ENCODE peak calls at places on chromosomes 3 and 15, in ten cellular contexts. One of them, this sample, is unnamed. For H3K4me1, the result is how much of the 10 kb centered on the place peaks cover.

GRCh38 chr3:133437391-133438093 is 37.7 kb downstream of the BFSP2 start:
- DNase-seq in uterus: peak
- DNase-seq in testis: no peak
- DNase-seq in H1: no peak
- DNase-seq in prostate gland: no peak
- DNase-seq in Peyer's patch: no peak
- DNase-seq in right lobe of liver: no peak
- DNase-seq in ovary: no peak
- DNase-seq in A549: peak
- DNase-seq in breast epithelium: no peak
- DNase-seq in this sample: peak

GRCh38 chr15:90266485-90266884 is 1.0 kb downstream of the NGRN start:
- DNase-seq in uterus: no peak
- DNase-seq in testis: no peak
- DNase-seq in H1: no peak
- DNase-seq in prostate gland: no peak
- DNase-seq in Peyer's patch: no peak
- DNase-seq in right lobe of liver: no peak
- DNase-seq in ovary: peak
- DNase-seq in A549: no peak
- DNase-seq in breast epithelium: no peak
- DNase-seq in this sample: peak

GRCh38 chr15:39555885-39556284 is 25.0 kb upstream of the THBS1 start:
- DNase-seq in uterus: no peak
- DNase-seq in testis: no peak
- DNase-seq in H1: no peak
- DNase-seq in prostate gland: no peak
- DNase-seq in Peyer's patch: no peak
- DNase-seq in right lobe of liver: no peak
- DNase-seq in ovary: no peak
- DNase-seq in A549: no peak
- DNase-seq in breast epithelium: no peak
- DNase-seq in this sample: no peak

GRCh38 chr3:197031315-197032285 is 2.0 kb upstream of the MELTF start:
- DNase-seq in uterus: peak
- DNase-seq in testis: peak
- DNase-seq in H1: no peak
- DNase-seq in prostate gland: peak
- DNase-seq in Peyer's patch: peak
- DNase-seq in right lobe of liver: peak
- DNase-seq in ovary: peak
- DNase-seq in A549: peak
- DNase-seq in breast epithelium: peak
- DNase-seq in this sample: peak

GRCh38 chr3:24048843-24049242 is 103.8 kb downstream of the NR1D2 start:
- DNase-seq in uterus: no peak
- DNase-seq in testis: no peak
- DNase-seq in H1: no peak
- DNase-seq in prostate gland: no peak
- DNase-seq in Peyer's patch: no peak
- DNase-seq in right lobe of liver: no peak
- DNase-seq in ovary: no peak
- DNase-seq in A549: no peak
- DNase-seq in breast epithelium: no peak
- DNase-seq in this sample: no peak

GRCh38 chr3:129616713-129617112 is 10.2 kb upstream of the PLXND1 start:
- DNase-seq in uterus: peak
- DNase-seq in testis: no peak
- DNase-seq in H1: no peak
- DNase-seq in prostate gland: no peak
- DNase-seq in Peyer's patch: no peak
- DNase-seq in right lobe of liver: peak
- DNase-seq in ovary: peak
- DNase-seq in A549: no peak
- DNase-seq in breast epithelium: no peak
- DNase-seq in this sample: peak

GRCh38 chr3:183812746-183813445 is 12.5 kb downstream of the MAP6D1 start:
- DNase-seq in uterus: no peak
- DNase-seq in testis: no peak
- DNase-seq in H1: no peak
- DNase-seq in prostate gland: peak
- DNase-seq in Peyer's patch: no peak
- DNase-seq in right lobe of liver: no peak
- DNase-seq in ovary: no peak
- DNase-seq in A549: no peak
- DNase-seq in breast epithelium: peak
- DNase-seq in this sample: no peak

GRCh38 chr15:62835351-62835750 is 207.2 kb upstream of the TPM1 start:
- DNase-seq in uterus: no peak
- DNase-seq in testis: no peak
- DNase-seq in H1: no peak
- DNase-seq in prostate gland: no peak
- DNase-seq in Peyer's patch: no peak
- DNase-seq in right lobe of liver: peak
- DNase-seq in ovary: no peak
- DNase-seq in A549: no peak
- DNase-seq in breast epithelium: peak
- DNase-seq in this sample: peak

GRCh38 chr3:130935761-130936160 is 41.9 kb downstream of the ATP2C1 start:
- DNase-seq in uterus: no peak
- DNase-seq in testis: no peak
- DNase-seq in H1: no peak
- DNase-seq in prostate gland: no peak
- DNase-seq in Peyer's patch: no peak
- DNase-seq in right lobe of liver: no peak
- DNase-seq in ovary: no peak
- DNase-seq in A549: no peak
- DNase-seq in breast epithelium: no peak
- DNase-seq in this sample: no peak

GRCh38 chr3:127339016-127339415 is 51.2 kb upstream of the PRR20G start:
- DNase-seq in uterus: no peak
- DNase-seq in testis: no peak
- DNase-seq in H1: no peak
- DNase-seq in prostate gland: no peak
- DNase-seq in Peyer's patch: no peak
- DNase-seq in right lobe of liver: no peak
- DNase-seq in ovary: no peak
- DNase-seq in A549: no peak
- DNase-seq in breast epithelium: no peak
- DNase-seq in this sample: no peak

GRCh38 chr15:93929375-93930094 is 301.8 kb upstream of the MCTP2 start:
- DNase-seq in uterus: peak
- DNase-seq in testis: peak
- DNase-seq in H1: peak
- DNase-seq in prostate gland: no peak
- DNase-seq in Peyer's patch: no peak
- DNase-seq in right lobe of liver: no peak
- DNase-seq in ovary: peak
- DNase-seq in A549: no peak
- DNase-seq in breast epithelium: peak
- DNase-seq in this sample: peak

GRCh38 chr3:50088725-50089602 is at the start of gene RBM5:
- DNase-seq in uterus: peak
- DNase-seq in testis: peak
- DNase-seq in H1: peak
- DNase-seq in prostate gland: peak
- DNase-seq in Peyer's patch: peak
- DNase-seq in right lobe of liver: peak
- DNase-seq in ovary: peak
- DNase-seq in A549: peak
- DNase-seq in breast epithelium: peak
- DNase-seq in this sample: peak
- TF ChIP-seq POLR2A in uterus: peak
- TF ChIP-seq POLR2A in testis: no peak
- TF ChIP-seq POLR2A in H1: no peak
- TF ChIP-seq POLR2A in prostate gland: peak
- TF ChIP-seq POLR2A in Peyer's patch: peak
- TF ChIP-seq POLR2A in right lobe of liver: peak
- TF ChIP-seq POLR2A in ovary: peak
- TF ChIP-seq POLR2A in A549: peak
- TF ChIP-seq POLR2A in breast epithelium: peak
- TF ChIP-seq POLR2A in this sample: peak

DNA sequence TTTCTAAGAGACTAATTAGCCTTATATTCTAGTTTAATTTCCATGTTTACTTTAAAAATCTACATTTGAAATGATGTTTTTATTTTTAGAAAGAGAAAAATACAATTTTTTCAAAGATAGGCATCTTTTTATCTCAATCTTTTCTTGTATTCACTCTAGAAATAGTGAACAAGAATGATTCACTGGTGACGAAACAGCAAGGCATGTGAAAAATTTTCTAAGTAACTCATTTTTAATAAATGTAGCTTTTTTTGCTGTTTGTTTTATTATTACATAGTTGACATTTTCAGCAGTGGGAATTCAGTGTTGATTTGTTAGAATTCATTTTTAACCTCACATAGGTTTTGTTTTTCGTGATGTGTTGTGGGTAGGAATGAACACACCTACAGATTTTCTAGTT is 1226.4 kb downstream of the NSUN3 start:
- DNase-seq in uterus: no peak
- DNase-seq in testis: no peak
- DNase-seq in H1: no peak
- DNase-seq in prostate gland: no peak
- DNase-seq in Peyer's patch: no peak
- DNase-seq in right lobe of liver: no peak
- DNase-seq in ovary: no peak
- DNase-seq in A549: no peak
- DNase-seq in breast epithelium: no peak
- DNase-seq in this sample: no peak
- H3K4me1 ChIP-seq in uterus: under half
- H3K4me1 ChIP-seq in testis: under half
- H3K4me1 ChIP-seq in H1: under half
- H3K4me1 ChIP-seq in prostate gland: under half
- H3K4me1 ChIP-seq in Peyer's patch: under half
- H3K4me1 ChIP-seq in right lobe of liver: under half
- H3K4me1 ChIP-seq in ovary: under half
- H3K4me1 ChIP-seq in A549: under half
- H3K4me1 ChIP-seq in breast epithelium: under half
- H3K4me1 ChIP-seq in this sample: under half

GRCh38 chr3:188154758-188155574 is 1.0 kb downstream of the LPP start:
- DNase-seq in uterus: peak
- DNase-seq in testis: no peak
- DNase-seq in H1: no peak
- DNase-seq in prostate gland: no peak
- DNase-seq in Peyer's patch: no peak
- DNase-seq in right lobe of liver: no peak
- DNase-seq in ovary: peak
- DNase-seq in A549: no peak
- DNase-seq in breast epithelium: no peak
- DNase-seq in this sample: no peak
- TF ChIP-seq POLR2A in uterus: no peak
- TF ChIP-seq POLR2A in testis: no peak
- TF ChIP-seq POLR2A in H1: no peak
- TF ChIP-seq POLR2A in prostate gland: no peak
- TF ChIP-seq POLR2A in Peyer's patch: no peak
- TF ChIP-seq POLR2A in right lobe of liver: no peak
- TF ChIP-seq POLR2A in ovary: no peak
- TF ChIP-seq POLR2A in A549: no peak
- TF ChIP-seq POLR2A in breast epithelium: no peak
- TF ChIP-seq POLR2A in this sample: no peak

GRCh38 chr3:190532626-190533155 is 18.8 kb downstream of the IL1RAP start:
- DNase-seq in uterus: no peak
- DNase-seq in testis: no peak
- DNase-seq in H1: no peak
- DNase-seq in prostate gland: no peak
- DNase-seq in Peyer's patch: no peak
- DNase-seq in right lobe of liver: no peak
- DNase-seq in ovary: no peak
- DNase-seq in A549: no peak
- DNase-seq in breast epithelium: no peak
- DNase-seq in this sample: no peak

GRCh38 chr3:190524942-190525341 is 11.1 kb downstream of the IL1RAP start:
- DNase-seq in uterus: no peak
- DNase-seq in testis: no peak
- DNase-seq in H1: no peak
- DNase-seq in prostate gland: no peak
- DNase-seq in Peyer's patch: no peak
- DNase-seq in right lobe of liver: no peak
- DNase-seq in ovary: no peak
- DNase-seq in A549: no peak
- DNase-seq in breast epithelium: no peak
- DNase-seq in this sample: no peak

GRCh38 chr3:190526787-190527767 is 13.2 kb downstream of the IL1RAP start:
- DNase-seq in uterus: no peak
- DNase-seq in testis: no peak
- DNase-seq in H1: no peak
- DNase-seq in prostate gland: no peak
- DNase-seq in Peyer's patch: no peak
- DNase-seq in right lobe of liver: no peak
- DNase-seq in ovary: no peak
- DNase-seq in A549: no peak
- DNase-seq in breast epithelium: no peak
- DNase-seq in this sample: no peak

GRCh38 chr3:190531406-190531805 is 17.5 kb downstream of the IL1RAP start:
- DNase-seq in uterus: no peak
- DNase-seq in testis: no peak
- DNase-seq in H1: no peak
- DNase-seq in prostate gland: no peak
- DNase-seq in Peyer's patch: no peak
- DNase-seq in right lobe of liver: no peak
- DNase-seq in ovary: no peak
- DNase-seq in A549: no peak
- DNase-seq in breast epithelium: no peak
- DNase-seq in this sample: no peak

DNA sequence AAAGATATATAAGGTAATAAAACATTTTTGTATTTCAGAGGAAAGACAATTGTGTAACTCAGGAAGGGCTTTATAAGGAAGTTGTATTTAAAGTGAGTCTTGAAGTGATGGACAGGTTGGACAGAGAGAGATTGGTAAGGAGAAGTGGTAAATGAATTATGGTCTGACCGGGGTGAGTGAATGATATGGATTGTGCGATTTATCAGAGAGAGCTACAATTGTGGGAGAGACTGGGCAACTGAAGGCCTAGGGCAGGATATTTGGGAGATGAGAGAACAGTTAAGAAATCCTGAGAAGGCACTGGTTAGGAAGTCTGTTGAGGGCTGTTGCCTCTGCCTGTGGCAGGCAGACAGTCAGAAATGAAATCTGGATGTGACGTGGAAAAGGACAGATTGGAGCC is 14.8 kb downstream of the IL1RAP start:
- DNase-seq in uterus: no peak
- DNase-seq in testis: no peak
- DNase-seq in H1: no peak
- DNase-seq in prostate gland: no peak
- DNase-seq in Peyer's patch: no peak
- DNase-seq in right lobe of liver: no peak
- DNase-seq in ovary: no peak
- DNase-seq in A549: no peak
- DNase-seq in breast epithelium: no peak
- DNase-seq in this sample: no peak
- H3K4me1 ChIP-seq in uterus: under half
- H3K4me1 ChIP-seq in testis: under half
- H3K4me1 ChIP-seq in H1: under half
- H3K4me1 ChIP-seq in prostate gland: under half
- H3K4me1 ChIP-seq in Peyer's patch: under half
- H3K4me1 ChIP-seq in right lobe of liver: half or more
- H3K4me1 ChIP-seq in ovary: under half
- H3K4me1 ChIP-seq in A549: under half
- H3K4me1 ChIP-seq in breast epithelium: under half
- H3K4me1 ChIP-seq in this sample: under half

GRCh38 chr15:41917767-41918430 is 24.0 kb upstream of the SPTBN5 start:
- DNase-seq in uterus: no peak
- DNase-seq in testis: no peak
- DNase-seq in H1: no peak
- DNase-seq in prostate gland: no peak
- DNase-seq in Peyer's patch: peak
- DNase-seq in right lobe of liver: no peak
- DNase-seq in ovary: no peak
- DNase-seq in A549: peak
- DNase-seq in breast epithelium: no peak
- DNase-seq in this sample: peak
- TF ChIP-seq POLR2A in uterus: no peak
- TF ChIP-seq POLR2A in testis: no peak
- TF ChIP-seq POLR2A in H1: no peak
- TF ChIP-seq POLR2A in prostate gland: no peak
- TF ChIP-seq POLR2A in Peyer's patch: no peak
- TF ChIP-seq POLR2A in right lobe of liver: no peak
- TF ChIP-seq POLR2A in ovary: no peak
- TF ChIP-seq POLR2A in A549: no peak
- TF ChIP-seq POLR2A in breast epithelium: no peak
- TF ChIP-seq POLR2A in this sample: no peak

This sample was measured in body of pancreas.